ENCODE peak calls at places on chromosomes 7 and 10, in six cellular contexts. One of them, this sample, is unnamed.

GRCh38 chr10:114683593-114683992 is 25.5 kb upstream of the ABLIM1 start:
- DNase-seq in H9: no peak
- DNase-seq in H1: no peak
- DNase-seq in IMR-90: no peak
- DNase-seq in trophoblast cell: no peak
- DNase-seq in mesenchymal stem cell: no peak
- DNase-seq in this sample: no peak

GRCh38 chr10:69630651-69631400 is 779 bp downstream of the FAM241B start:
- DNase-seq in mesenchymal stem cell: no peak
- DNase-seq in H1: no peak
- DNase-seq in IMR-90: no peak
- DNase-seq in trophoblast cell: no peak
- DNase-seq in H9: peak
- DNase-seq in this sample: no peak

GRCh38 chr7:149686001-149686400 is 87.4 kb downstream of the ZNF467 start:
- DNase-seq in mesenchymal stem cell: no peak
- DNase-seq in H1: no peak
- DNase-seq in IMR-90: peak
- DNase-seq in H9: no peak
- DNase-seq in trophoblast cell: no peak
- DNase-seq in this sample: no peak

GRCh38 chr7:71343821-71344341 is 211.9 kb downstream of the GALNT17 start:
- DNase-seq in trophoblast cell: no peak
- DNase-seq in H9: no peak
- DNase-seq in H1: no peak
- DNase-seq in mesenchymal stem cell: no peak
- DNase-seq in IMR-90: no peak
- DNase-seq in this sample: no peak

GRCh38 chr10:127999801-128000200 is 92.9 kb downstream of the PTPRE start:
- DNase-seq in mesenchymal stem cell: no peak
- DNase-seq in trophoblast cell: no peak
- DNase-seq in H9: no peak
- DNase-seq in IMR-90: no peak
- DNase-seq in H1: no peak
- DNase-seq in this sample: no peak

GRCh38 chr7:150716368-150716767 is at the start of gene GIMAP1:
- DNase-seq in IMR-90: no peak
- DNase-seq in mesenchymal stem cell: no peak
- DNase-seq in trophoblast cell: no peak
- DNase-seq in H1: no peak
- DNase-seq in H9: no peak
- DNase-seq in this sample: no peak

GRCh38 chr7:44050915-44051560 is 6.5 kb downstream of the DBNL start:
- DNase-seq in H9: peak
- DNase-seq in mesenchymal stem cell: no peak
- DNase-seq in H1: no peak
- DNase-seq in trophoblast cell: no peak
- DNase-seq in IMR-90: no peak
- DNase-seq in this sample: no peak

GRCh38 chr7:64359543-64359942 is 45.8 kb downstream of the ZNF736 start:
- DNase-seq in mesenchymal stem cell: no peak
- DNase-seq in H1: no peak
- DNase-seq in IMR-90: no peak
- DNase-seq in H9: no peak
- DNase-seq in trophoblast cell: no peak
- DNase-seq in this sample: no peak

GRCh38 chr10:12499587-12499986 is 150.2 kb downstream of the CAMK1D start:
- DNase-seq in H9: no peak
- DNase-seq in H1: no peak
- DNase-seq in IMR-90: no peak
- DNase-seq in mesenchymal stem cell: no peak
- DNase-seq in trophoblast cell: no peak
- DNase-seq in this sample: no peak

GRCh38 chr7:48089415-48089975 is 430 bp downstream of the UPP1 start:
- DNase-seq in mesenchymal stem cell: no peak
- DNase-seq in trophoblast cell: no peak
- DNase-seq in H1: no peak
- DNase-seq in H9: peak
- DNase-seq in IMR-90: no peak
- DNase-seq in this sample: no peak

GRCh38 chr10:78320416-78320815 is 286.8 kb downstream of the RPS24 start:
- DNase-seq in H1: peak
- DNase-seq in mesenchymal stem cell: no peak
- DNase-seq in H9: no peak
- DNase-seq in trophoblast cell: no peak
- DNase-seq in IMR-90: no peak
- DNase-seq in this sample: no peak

GRCh38 chr10:33325929-33326328 is 8.5 kb downstream of the NRP1 start:
- DNase-seq in IMR-90: no peak
- DNase-seq in mesenchymal stem cell: no peak
- DNase-seq in H9: no peak
- DNase-seq in trophoblast cell: no peak
- DNase-seq in H1: no peak
- DNase-seq in this sample: no peak

GRCh38 chr10:51010977-51011376 is 63.3 kb upstream of the PRKG1 start:
- DNase-seq in H1: no peak
- DNase-seq in mesenchymal stem cell: peak
- DNase-seq in trophoblast cell: no peak
- DNase-seq in H9: no peak
- DNase-seq in IMR-90: peak
- DNase-seq in this sample: no peak

GRCh38 chr10:96073722-96074121 is 30.3 kb downstream of the CCNJ start:
- DNase-seq in trophoblast cell: peak
- DNase-seq in H9: no peak
- DNase-seq in mesenchymal stem cell: peak
- DNase-seq in IMR-90: peak
- DNase-seq in H1: no peak
- DNase-seq in this sample: no peak

GRCh38 chr7:101386558-101387199 is 24.0 kb downstream of the COL26A1 start:
- DNase-seq in H1: peak
- DNase-seq in H9: peak
- DNase-seq in IMR-90: peak
- DNase-seq in trophoblast cell: no peak
- DNase-seq in mesenchymal stem cell: peak
- DNase-seq in this sample: peak

GRCh38 chr10:14695833-14696232 is 78.9 kb downstream of the FAM107B start:
- DNase-seq in H1: no peak
- DNase-seq in trophoblast cell: no peak
- DNase-seq in H9: no peak
- DNase-seq in IMR-90: no peak
- DNase-seq in mesenchymal stem cell: no peak
- DNase-seq in this sample: no peak

GRCh38 chr7:154231732-154232131 is 179.5 kb downstream of the DPP6 start:
- DNase-seq in mesenchymal stem cell: no peak
- DNase-seq in H1: peak
- DNase-seq in H9: peak
- DNase-seq in trophoblast cell: no peak
- DNase-seq in IMR-90: no peak
- DNase-seq in this sample: peak

GRCh38 chr7:30146127-30146612 is 11.4 kb downstream of the MTURN start:
- DNase-seq in trophoblast cell: no peak
- DNase-seq in IMR-90: no peak
- DNase-seq in H1: no peak
- DNase-seq in H9: no peak
- DNase-seq in mesenchymal stem cell: peak
- DNase-seq in this sample: no peak

GRCh38 chr7:95357623-95358022 is 33.3 kb upstream of the PON1 start:
- DNase-seq in H1: no peak
- DNase-seq in trophoblast cell: no peak
- DNase-seq in H9: no peak
- DNase-seq in mesenchymal stem cell: no peak
- DNase-seq in IMR-90: no peak
- DNase-seq in this sample: no peak

GRCh38 chr7:51647931-51648351 is 331.3 kb upstream of the COBL start:
- DNase-seq in H9: no peak
- DNase-seq in IMR-90: no peak
- DNase-seq in mesenchymal stem cell: no peak
- DNase-seq in trophoblast cell: no peak
- DNase-seq in H1: no peak
- DNase-seq in this sample: no peak

GRCh38 chr7:47535033-47535703 is 46.7 kb downstream of the TNS3 start:
- DNase-seq in trophoblast cell: peak
- DNase-seq in IMR-90: peak
- DNase-seq in mesenchymal stem cell: peak
- DNase-seq in H1: no peak
- DNase-seq in H9: no peak
- DNase-seq in this sample: peak

GRCh38 chr10:5536486-5536885 is 11.7 kb downstream of the CALML3 start:
- DNase-seq in IMR-90: no peak
- DNase-seq in trophoblast cell: no peak
- DNase-seq in mesenchymal stem cell: no peak
- DNase-seq in H1: no peak
- DNase-seq in H9: no peak
- DNase-seq in this sample: no peak

GRCh38 chr10:11298116-11298515 is 280.4 kb downstream of the CELF2 start:
- DNase-seq in H1: no peak
- DNase-seq in IMR-90: no peak
- DNase-seq in trophoblast cell: no peak
- DNase-seq in mesenchymal stem cell: no peak
- DNase-seq in H9: no peak
- DNase-seq in this sample: no peak

GRCh38 chr10:80487791-80488538 is 33.9 kb downstream of the TSPAN14 start:
- DNase-seq in mesenchymal stem cell: no peak
- DNase-seq in H1: no peak
- DNase-seq in IMR-90: no peak
- DNase-seq in H9: no peak
- DNase-seq in trophoblast cell: no peak
- DNase-seq in this sample: no peak

GRCh38 chr7:128450913-128451312 is 4.8 kb upstream of the HILPDA start:
- DNase-seq in mesenchymal stem cell: no peak
- DNase-seq in H1: no peak
- DNase-seq in trophoblast cell: no peak
- DNase-seq in H9: no peak
- DNase-seq in IMR-90: no peak
- DNase-seq in this sample: no peak

GRCh38 chr7:128452552-128452951 is 3.1 kb upstream of the HILPDA start:
- DNase-seq in H9: no peak
- DNase-seq in H1: no peak
- DNase-seq in trophoblast cell: no peak
- DNase-seq in IMR-90: no peak
- DNase-seq in mesenchymal stem cell: no peak
- DNase-seq in this sample: no peak

GRCh38 chr7:128448751-128449300 is 6.9 kb upstream of the HILPDA start:
- DNase-seq in H1: no peak
- DNase-seq in mesenchymal stem cell: no peak
- DNase-seq in IMR-90: no peak
- DNase-seq in H9: no peak
- DNase-seq in trophoblast cell: no peak
- DNase-seq in this sample: no peak

GRCh38 chr7:128447944-128448556 is 7.6 kb upstream of the HILPDA start:
- DNase-seq in IMR-90: no peak
- DNase-seq in H1: no peak
- DNase-seq in mesenchymal stem cell: no peak
- DNase-seq in trophoblast cell: no peak
- DNase-seq in H9: no peak
- DNase-seq in this sample: no peak

DNA sequence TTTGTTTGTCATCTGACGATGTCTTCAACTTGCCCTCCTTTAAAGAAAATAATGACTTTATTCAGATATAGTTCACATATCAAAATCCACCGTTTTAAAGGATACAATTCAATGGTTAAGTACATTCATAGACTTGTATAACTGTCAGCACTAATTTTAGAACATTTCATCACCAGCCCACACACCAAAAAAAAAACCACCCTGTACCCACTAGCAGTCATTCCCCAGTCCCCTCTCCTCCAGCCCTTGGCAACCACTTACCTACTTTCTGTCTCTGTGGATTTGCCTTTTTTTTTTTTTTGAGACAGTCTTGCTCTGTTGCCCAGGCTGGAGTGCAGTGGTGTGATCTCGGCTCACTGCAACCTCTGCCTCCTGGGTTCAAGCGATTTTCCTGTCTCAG is 5.3 kb upstream of the HILPDA start:
- DNase-seq in H9: no peak
- DNase-seq in mesenchymal stem cell: no peak
- DNase-seq in IMR-90: no peak
- DNase-seq in trophoblast cell: no peak
- DNase-seq in H1: no peak
- DNase-seq in this sample: no peak
- H3K14ac ChIP-seq in H9: no peak
- H3K14ac ChIP-seq in mesenchymal stem cell: no peak
- H3K14ac ChIP-seq in IMR-90: no peak
- H3K14ac ChIP-seq in trophoblast cell: no peak
- H3K14ac ChIP-seq in H1: no peak
- H3K14ac ChIP-seq in this sample: no peak

GRCh38 chr7:139034855-139035587 is 821 bp downstream of the ZC3HAV1L start:
- DNase-seq in mesenchymal stem cell: peak
- DNase-seq in trophoblast cell: no peak
- DNase-seq in H9: peak
- DNase-seq in IMR-90: peak
- DNase-seq in H1: peak
- DNase-seq in this sample: no peak
- H3K4ac ChIP-seq in mesenchymal stem cell: no peak
- H3K4ac ChIP-seq in trophoblast cell: peak
- H3K4ac ChIP-seq in H9: no peak
- H3K4ac ChIP-seq in IMR-90: peak
- H3K4ac ChIP-seq in H1: no peak
- H3K4ac ChIP-seq in this sample: peak

GRCh38 chr7:151971829-151972228 is 15.6 kb downstream of the GALNTL5 start:
- DNase-seq in H1: no peak
- DNase-seq in IMR-90: no peak
- DNase-seq in H9: no peak
- DNase-seq in mesenchymal stem cell: no peak
- DNase-seq in trophoblast cell: no peak
- DNase-seq in this sample: no peak

GRCh38 chr7:151963895-151964870 is 7.9 kb downstream of the GALNTL5 start:
- DNase-seq in H1: peak
- DNase-seq in trophoblast cell: no peak
- DNase-seq in H9: no peak
- DNase-seq in IMR-90: no peak
- DNase-seq in mesenchymal stem cell: no peak
- DNase-seq in this sample: no peak

GRCh38 chr7:151964951-151965350 is 8.7 kb downstream of the GALNTL5 start:
- DNase-seq in trophoblast cell: no peak
- DNase-seq in H9: no peak
- DNase-seq in IMR-90: no peak
- DNase-seq in H1: no peak
- DNase-seq in mesenchymal stem cell: no peak
- DNase-seq in this sample: no peak

DNA sequence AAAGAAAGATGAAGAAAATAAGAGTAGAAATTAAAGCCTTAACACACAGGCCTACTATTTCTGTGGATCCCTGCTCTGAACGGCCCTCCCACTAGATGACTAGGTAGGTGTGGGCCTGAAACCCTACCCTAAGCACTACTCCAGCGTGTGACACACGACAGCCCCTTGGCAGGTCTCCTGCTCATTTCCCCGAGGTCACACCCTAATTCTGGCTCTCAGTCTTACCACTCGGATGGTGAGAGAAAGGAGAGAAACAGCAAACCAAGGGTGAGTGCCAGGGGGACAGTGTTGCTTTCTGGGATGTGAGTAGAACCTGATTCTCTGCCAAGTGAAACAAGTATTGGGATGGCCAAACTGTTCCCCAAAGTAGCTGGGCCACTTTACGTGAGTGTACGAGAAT is 12.1 kb downstream of the GALNTL5 start:
- DNase-seq in trophoblast cell: no peak
- DNase-seq in IMR-90: no peak
- DNase-seq in H1: peak
- DNase-seq in mesenchymal stem cell: no peak
- DNase-seq in H9: no peak
- DNase-seq in this sample: no peak
- H3K23ac ChIP-seq in trophoblast cell: no peak
- H3K23ac ChIP-seq in IMR-90: no peak
- H3K23ac ChIP-seq in H1: no peak
- H3K23ac ChIP-seq in mesenchymal stem cell: no peak
- H3K23ac ChIP-seq in H9: no peak
- H3K23ac ChIP-seq in this sample: no peak

GRCh38 chr7:35761882-35762720 is 38.8 kb upstream of the SEPTIN7 start:
- DNase-seq in IMR-90: peak
- DNase-seq in trophoblast cell: no peak
- DNase-seq in H1: no peak
- DNase-seq in H9: no peak
- DNase-seq in mesenchymal stem cell: peak
- DNase-seq in this sample: no peak
- H3K14ac ChIP-seq in IMR-90: no peak
- H3K14ac ChIP-seq in trophoblast cell: no peak
- H3K14ac ChIP-seq in H1: no peak
- H3K14ac ChIP-seq in H9: no peak
- H3K14ac ChIP-seq in mesenchymal stem cell: no peak
- H3K14ac ChIP-seq in this sample: no peak

This sample was measured in neuronal stem cell.